ENCODE peak calls at places on chromosomes 2 and 18, in four cellular contexts. P, G, O and M are unnamed samples.
A peak's percentile ranks its signal among the peaks of the same experiment; 100 is the strongest.

GRCh38 chr2:235605306-235605998 is 111.6 kb downstream of the AGAP1 start:
- DNase-seq in P (peak; percentile 89), G (no peak), O (peak; percentile 73), M (peak; percentile 59)

GRCh38 chr18:12336251-12336650 is 28.2 kb downstream of the TUBB6 start:
- DNase-seq in P (no peak), G (no peak), O (peak; percentile 91), M (no peak)

GRCh38 chr2:222304737-222305509 is 6.1 kb upstream of the PAX3 start:
- DNase-seq in P (no peak), G (no peak), O (no peak), M (no peak)

GRCh38 chr18:3486514-3486913 is 36.5 kb downstream of the TGIF1 start:
- DNase-seq in P (no peak), G (no peak), O (no peak), M (no peak)

GRCh38 chr2:238387376-238387775 is 39.4 kb upstream of the ASB1 start:
- DNase-seq in P (no peak), G (peak; percentile 88), O (no peak), M (no peak)

GRCh38 chr2:12534646-12535263 is 182.0 kb upstream of the TRIB2 start:
- DNase-seq in P (no peak), G (no peak), O (peak; percentile 67), M (no peak)

GRCh38 chr18:71485578-71485977 is 1058.6 kb downstream of the CBLN2 start:
- DNase-seq in P (no peak), G (no peak), O (no peak), M (no peak)

GRCh38 chr2:71798266-71799012 is 345.1 kb downstream of the DYSF start:
- DNase-seq in P (no peak), G (peak; percentile 10), O (peak; percentile 84), M (peak; percentile 38)

GRCh38 chr2:1162768-1163584 is 212.3 kb downstream of the SNTG2 start:
- DNase-seq in P (no peak), G (peak; percentile 40), O (no peak), M (peak; percentile 13)

GRCh38 chr2:169422120-169422519 is 57.2 kb upstream of the BBS5 start:
- DNase-seq in P (no peak), G (no peak), O (no peak), M (no peak)

GRCh38 chr2:9141706-9142460 is 64.7 kb upstream of the ASAP2 start:
- DNase-seq in P (no peak), G (no peak), O (no peak), M (no peak)

GRCh38 chr2:224417947-224418346 is 16.0 kb upstream of the FAM124B start:
- DNase-seq in P (no peak), G (no peak), O (no peak), M (no peak)

GRCh38 chr18:69686861-69687260 is 260.8 kb downstream of the CD226 start:
- DNase-seq in P (no peak), G (no peak), O (no peak), M (no peak)

DNA sequence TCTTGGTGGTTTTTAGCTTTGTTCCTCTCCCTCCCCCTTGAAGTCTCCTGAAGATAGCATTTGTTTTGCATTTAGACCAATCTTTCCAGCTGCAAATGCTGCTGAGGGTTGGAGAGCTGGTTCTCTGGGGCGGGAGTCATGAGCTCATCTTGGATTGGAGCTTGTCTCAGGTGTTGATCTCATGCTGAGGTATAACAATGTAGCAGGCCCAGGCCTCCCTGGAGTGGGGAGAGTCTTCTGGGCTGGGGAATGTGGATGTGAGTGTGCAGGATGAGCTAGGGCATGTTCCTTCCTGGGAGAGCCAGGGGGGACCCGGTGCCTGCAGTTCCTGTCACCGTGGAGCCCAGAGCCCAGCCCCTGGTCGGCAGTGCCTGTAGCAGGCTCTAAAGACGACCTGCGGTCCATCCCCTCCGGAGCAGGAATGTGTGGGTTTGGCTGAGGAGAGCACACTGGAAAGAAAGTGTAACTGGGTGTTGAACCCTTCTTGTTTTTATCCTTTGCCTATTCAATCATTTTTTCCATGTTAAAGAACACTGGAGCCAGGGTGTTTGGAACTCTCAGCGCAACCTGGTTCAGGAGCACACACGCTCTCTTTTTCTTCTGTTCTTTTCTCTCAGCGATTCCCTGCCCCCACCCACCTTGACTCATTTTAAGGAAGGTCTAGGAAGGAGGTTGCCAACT is 2.7 kb downstream of the ZNF532 start:
- DNase-seq in P (no peak), G (no peak), O (peak; percentile 98), M (no peak)
- H3K27ac ChIP-seq in P (peak overlapping the region; percentile 100), G (no peak overlapping the region), O (peak overlapping the region; percentile 91), M (peak overlapping the region; percentile 63)

GRCh38 chr2:144515425-144515693 is 4.6 kb downstream of the ZEB2 start:
- DNase-seq in P (no peak), G (no peak), O (no peak), M (no peak)
- H3K27ac ChIP-seq in P (peak overlapping the region; percentile 97), G (peak overlapping the region; percentile 95), O (no peak overlapping the region), M (peak overlapping the region; percentile 98)

DNA sequence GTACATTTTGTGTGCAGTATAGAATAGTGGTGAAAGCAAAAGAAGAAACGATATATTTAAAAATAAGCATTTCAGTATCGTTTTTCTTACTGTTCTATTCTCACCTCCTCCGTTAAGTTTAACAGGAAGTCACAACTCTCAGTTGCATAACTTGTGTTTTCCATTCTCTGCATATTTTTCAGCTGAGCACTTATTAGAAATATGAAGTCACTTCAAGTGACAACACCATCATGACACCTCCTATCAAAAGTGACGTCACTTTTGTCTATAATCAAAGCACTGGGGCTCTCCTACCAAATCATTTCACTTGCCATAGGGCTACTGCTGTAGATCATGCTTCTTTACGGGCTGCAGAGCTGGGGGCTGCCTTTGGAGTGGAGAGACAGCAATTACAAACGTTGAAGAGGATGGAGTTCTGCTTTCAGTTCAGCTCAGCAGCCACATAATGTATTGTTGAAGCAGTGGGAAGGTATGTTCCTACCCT is 36.3 kb downstream of the STAT4 start:
- DNase-seq in P (no peak), G (no peak), O (no peak), M (no peak)
- H3K27ac ChIP-seq in P (no peak overlapping the region), G (no peak overlapping the region), O (no peak overlapping the region), M (peak overlapping the region; percentile 32)

DNA sequence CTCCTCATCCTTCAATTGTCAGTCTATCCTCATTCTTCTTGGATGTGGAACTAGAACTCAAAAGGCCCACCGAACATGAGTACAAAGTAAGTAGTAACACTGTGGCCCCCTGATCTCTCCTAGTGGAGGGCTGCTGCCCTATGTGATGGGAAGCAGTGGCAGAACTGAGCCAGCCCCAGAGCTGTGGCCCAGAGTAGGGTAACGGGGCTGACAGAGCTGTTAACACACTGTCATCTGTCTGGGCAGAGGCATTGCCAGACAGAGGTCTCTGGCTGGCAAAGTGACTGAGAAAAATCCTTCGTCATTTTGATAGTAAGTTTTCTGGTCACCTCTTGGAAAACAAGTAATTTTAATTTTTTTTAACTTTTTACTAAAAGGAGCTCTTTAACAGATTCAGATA is 588.6 kb downstream of the CPS1 start:
- DNase-seq in P (no peak), G (no peak), O (no peak), M (no peak)
- H3K27ac ChIP-seq in P (no peak overlapping the region), G (no peak overlapping the region), O (no peak overlapping the region), M (no peak overlapping the region)

GRCh38 chr18:58271770-58272169 is 227.7 kb downstream of the NEDD4L start:
- DNase-seq in P (no peak), G (no peak), O (no peak), M (no peak)
- H3K27ac ChIP-seq in P (no peak overlapping the region), G (no peak overlapping the region), O (no peak overlapping the region), M (no peak overlapping the region)